ENCODE peak calls at places on chromosome 17, in four cellular contexts. A, F, M and X are unnamed samples.

GRCh38 chr17:42819939-42820535 is 4.0 kb downstream of the BECN1 start:
- DNase-seq in A (peak), F (peak), M (no peak), X (peak)

GRCh38 chr17:49497147-49498036 is 2.3 kb downstream of the NGFR start:
- DNase-seq in F (no peak), A (no peak), M (peak), X (no peak)

GRCh38 chr17:37711113-37711512 is 33.7 kb downstream of the HNF1B start:
- DNase-seq in F (no peak), A (no peak), M (no peak), X (no peak)

GRCh38 chr17:3036800-3037199 is 26.6 kb downstream of the OR1D5 start:
- DNase-seq in M (no peak), A (peak), F (no peak), X (no peak)

GRCh38 chr17:52148288-52148968 is 10.1 kb downstream of the CA10 start:
- DNase-seq in A (no peak), M (no peak), F (no peak), X (no peak)

GRCh38 chr17:676965-677364 is 37.7 kb downstream of the VPS53 start:
- DNase-seq in F (no peak), M (no peak), A (no peak), X (no peak)

GRCh38 chr17:73131993-73132595 is 32.7 kb upstream of the SSTR2 start:
- DNase-seq in F (no peak), M (no peak), A (no peak), X (peak)

GRCh38 chr17:40129498-40129897 is 7.7 kb downstream of the MSL1 start:
- DNase-seq in F (no peak), A (no peak), M (no peak), X (no peak)

GRCh38 chr17:73042809-73043685 is 49.4 kb downstream of the SLC39A11 start:
- DNase-seq in M (no peak), A (no peak), F (no peak), X (no peak)

GRCh38 chr17:81939881-81940385 is 2.8 kb upstream of the PYCR1 start:
- DNase-seq in A (no peak), M (no peak), F (no peak), X (no peak)

GRCh38 chr17:54544239-54544638 is 356.4 kb upstream of the TOM1L1 start:
- DNase-seq in F (no peak), A (no peak), M (no peak), X (no peak)

GRCh38 chr17:74842599-74843351 is 16.9 kb downstream of the GRIN2C start:
- DNase-seq in A (peak), M (peak), F (peak), X (peak)

GRCh38 chr17:78040561-78041400 is 82.3 kb downstream of the TNRC6C start:
- DNase-seq in F (no peak), M (peak), A (peak), X (peak)

GRCh38 chr17:51434434-51435170 is 174.3 kb downstream of the UTP18 start:
- DNase-seq in A (no peak), F (no peak), M (peak), X (no peak)

GRCh38 chr17:66715745-66716156 is 119.2 kb upstream of the CACNG5 start:
- DNase-seq in M (peak), A (no peak), F (peak), X (peak)

GRCh38 chr17:59838196-59838911 is 54.4 kb downstream of the TUBD1 start:
- DNase-seq in A (no peak), M (no peak), F (no peak), X (no peak)